ENCODE peak calls at places on chromosomes 12 and 14, in four cellular contexts. D is heart left ventricle; C is stimulated activated CD4-positive, alpha-beta T cell treated with anti-CD3 and anti-CD28 coated beads, TNF-alpha, amount 100 ng/mL, for 4 hours; X is amniotic stem cell. Z is an unnamed sample.

GRCh38 chr12:82090188-82090587 is 268.0 kb downstream of the CCDC59 start:
- DNase-seq in D (no peak), C (no peak), X (no peak), Z (no peak)

GRCh38 chr12:54719691-54720090 is 71.5 kb upstream of the DCD start:
- DNase-seq in D (no peak), C (no peak), X (no peak), Z (no peak)

GRCh38 chr12:7601407-7601806 is 64.3 kb downstream of the APOBEC1 start:
- DNase-seq in D (no peak), C (no peak), X (no peak), Z (no peak)

GRCh38 chr14:75547552-75548250 is 25.4 kb downstream of the BATF start:
- DNase-seq in D (no peak), C (no peak), X (no peak), Z (no peak)

GRCh38 chr12:109295764-109296425 is 13.2 kb downstream of the FOXN4 start:
- DNase-seq in D (no peak), C (no peak), X (no peak), Z (no peak)

GRCh38 chr12:132366341-132366861 is 37.0 kb upstream of the GALNT9 start:
- DNase-seq in D (no peak), C (no peak), X (no peak), Z (no peak)

GRCh38 chr12:104109446-104110271 is 28.4 kb downstream of the NFYB start:
- DNase-seq in D (no peak), C (no peak), X (no peak), Z (no peak)

GRCh38 chr14:99809864-99810854 is 16.9 kb downstream of the EML1 start:
- DNase-seq in D (no peak), C (no peak), X (no peak), Z (no peak)

GRCh38 chr12:93778306-93778705 is 101.1 kb downstream of the CRADD start:
- DNase-seq in D (peak; percentile 80), C (no peak), X (peak; percentile 85), Z (peak; percentile 90)

GRCh38 chr14:85531594-85532391 is 1.8 kb downstream of the FLRT2 start:
- DNase-seq in D (peak; percentile 57), C (no peak), X (peak; percentile 65), Z (peak; percentile 57)

GRCh38 chr12:125092108-125092871 is 27.1 kb downstream of the AACS start:
- DNase-seq in D (no peak), C (no peak), X (no peak), Z (no peak)

GRCh38 chr14:73188501-73188903 is 48.8 kb upstream of the PAPLN start:
- DNase-seq in D (no peak), C (no peak), X (peak; percentile 13), Z (peak; percentile 58)

GRCh38 chr12:93378373-93379310 is 917 bp downstream of the NUDT4 start:
- DNase-seq in D (peak; percentile 44), C (peak; percentile 21), X (peak; percentile 36), Z (peak; percentile 93)

GRCh38 chr12:111268738-111269572 is 99.9 kb downstream of the PHETA1 start:
- DNase-seq in D (no peak), C (no peak), X (no peak), Z (no peak)

GRCh38 chr14:67514650-67515385 is 18.3 kb upstream of the PLEKHH1 start:
- DNase-seq in D (peak; percentile 33), C (no peak), X (peak; percentile 13), Z (no peak)

GRCh38 chr14:60310086-60310684 is 61.2 kb downstream of the PPM1A start:
- DNase-seq in D (no peak), C (no peak), X (no peak), Z (no peak)

GRCh38 chr12:6979021-6979420 is 8.3 kb downstream of the EMG1 start:
- DNase-seq in D (no peak), C (no peak), X (no peak), Z (no peak)

GRCh38 chr12:43425361-43425760 is 126.6 kb downstream of the ADAMTS20 start:
- DNase-seq in D (no peak), C (no peak), X (no peak), Z (no peak)

GRCh38 chr12:116048886-116049285 is 228.6 kb downstream of the MED13L start:
- DNase-seq in D (no peak), C (no peak), X (no peak), Z (no peak)

GRCh38 chr14:103597623-103598372 is 31.2 kb upstream of the KLC1 start:
- DNase-seq in D (peak; percentile 27), C (no peak), X (peak; percentile 86), Z (peak; percentile 42)

GRCh38 chr12:49346659-49347306 is at the start of gene DNAJC22:
- DNase-seq in D (no peak), C (no peak), X (no peak), Z (no peak)

GRCh38 chr12:26465419-26466097 is 270.2 kb downstream of the SSPN start:
- DNase-seq in D (no peak), C (no peak), X (no peak), Z (no peak)

GRCh38 chr14:64060648-64061096 is 207.9 kb downstream of the SYNE2 start:
- DNase-seq in D (no peak), C (no peak), X (no peak), Z (no peak)

GRCh38 chr14:92353447-92353846 is 30.5 kb downstream of the SLC24A4 start:
- DNase-seq in D (no peak), C (no peak), X (no peak), Z (no peak)

GRCh38 chr12:16524378-16524777 is 81.6 kb downstream of the LMO3 start:
- DNase-seq in D (no peak), C (no peak), X (no peak), Z (no peak)

GRCh38 chr14:100374891-100375272 is 51.7 kb downstream of the SLC25A47 start:
- DNase-seq in D (no peak), C (no peak), X (no peak), Z (no peak)

GRCh38 chr12:62191747-62192485 is 68.3 kb upstream of the USP15 start:
- DNase-seq in D (no peak), C (no peak), X (peak; percentile 7), Z (peak; percentile 45)

GRCh38 chr12:22321620-22322019 is 12.9 kb downstream of the ST8SIA1 start:
- DNase-seq in D (no peak), C (no peak), X (no peak), Z (no peak)

GRCh38 chr12:32595251-32595650 is 83.8 kb upstream of the DNM1L start:
- DNase-seq in D (no peak), C (no peak), X (no peak), Z (no peak)

GRCh38 chr14:67477926-67478915 is 10.3 kb downstream of the TMEM229B start:
- DNase-seq in D (no peak), C (no peak), X (no peak), Z (no peak)

GRCh38 chr12:12716151-12716844 is 870 bp upstream of the CDKN1B start:
- DNase-seq in D (peak; percentile 21), C (no peak), X (no peak), Z (no peak)

GRCh38 chr12:124454735-124455134 is 112.7 kb downstream of the NCOR2 start:
- DNase-seq in D (no peak), C (no peak), X (no peak), Z (no peak)

GRCh38 chr12:119369907-119370546 is 35.5 kb downstream of the CCDC60 start:
- DNase-seq in D (no peak), C (no peak), X (no peak), Z (no peak)

GRCh38 chr12:52865090-52865944 is 16.5 kb upstream of the KRT78 start:
- DNase-seq in D (peak; percentile 43), C (no peak), X (peak; percentile 30), Z (no peak)

GRCh38 chr12:1644523-1645438 is 15.8 kb downstream of the WNT5B start:
- DNase-seq in D (peak; percentile 83), C (no peak), X (no peak), Z (no peak)

GRCh38 chr12:115871714-115872113 is 405.8 kb downstream of the MED13L start:
- DNase-seq in D (no peak), C (no peak), X (no peak), Z (no peak)

Z was measured in T1000.